ENCODE peak calls at places on chromosomes 13 and 19, in seven cellular contexts. R is chondrocyte; Q is NCI-H2081 treated with DMSO at 0.1 percent for 48 hours; G is M059J; W is heart left ventricle; Z is stimulated activated CD4-positive, alpha-beta T cell treated with anti-CD3 and anti-CD28 coated beads, Interleukin-1b, Interleukin-23, amount 100 ng/mL, for 1 hour; I is HAP-1. C is an unnamed sample.

GRCh38 chr19:18776288-18776594 is 14.9 kb downstream of the COMP start:
- DNase-seq in Z (no peak), G (peak; percentile 77), R (no peak), Q (no peak), W (no peak), I (no peak), C (peak; percentile 50)

GRCh38 chr19:41264581-41265375 is 606 bp downstream of the HNRNPUL1 start:
- DNase-seq in I (peak; percentile 38), R (no peak), G (peak; percentile 68), Q (no peak), Z (no peak), W (peak; percentile 64), C (peak; percentile 53)

GRCh38 chr19:39802958-39803357 is 24.3 kb downstream of the LEUTX start:
- DNase-seq in Q (no peak), I (no peak), G (no peak), Z (no peak), R (no peak), W (no peak), C (no peak)

GRCh38 chr13:97212540-97213146 is 9.5 kb upstream of the MBNL2 start:
- DNase-seq in G (peak; percentile 56), R (no peak), Q (no peak), I (no peak), W (no peak), Z (no peak), C (no peak)

GRCh38 chr19:34066007-34066656 is 106.2 kb upstream of the LSM14A start:
- DNase-seq in I (no peak), Z (no peak), G (peak; percentile 19), R (no peak), Q (no peak), W (no peak), C (peak; percentile 7)

GRCh38 chr13:114230117-114230516 is 4.6 kb upstream of the CDC16 start:
- DNase-seq in Z (no peak), R (no peak), G (no peak), Q (no peak), W (no peak), I (no peak), C (no peak)

GRCh38 chr19:2171349-2172145 is 7.8 kb downstream of the DOT1L start:
- DNase-seq in W (peak; percentile 56), G (no peak), Q (no peak), I (no peak), Z (peak; percentile 46), R (no peak), C (peak; percentile 71)

GRCh38 chr19:4365791-4366665 is 22.7 kb downstream of the MPND start:
- DNase-seq in W (no peak), G (no peak), Q (no peak), I (no peak), Z (no peak), R (peak; percentile 68), C (no peak)

GRCh38 chr13:72290962-72291681 is 424.1 kb upstream of the DACH1 start:
- DNase-seq in G (peak; percentile 95), W (no peak), R (no peak), Q (no peak), Z (no peak), I (no peak), C (peak; percentile 19)

GRCh38 chr13:108812165-108812564 is 182.8 kb downstream of the MYO16 start:
- DNase-seq in R (no peak), W (no peak), Q (no peak), G (no peak), Z (no peak), I (no peak), C (no peak)

GRCh38 chr13:101576977-101577376 is 124.5 kb downstream of the ITGBL1 start:
- DNase-seq in Z (no peak), I (no peak), Q (no peak), G (peak; percentile 31), W (no peak), R (no peak), C (no peak)

GRCh38 chr19:56333506-56333905 is 18.9 kb upstream of the ZSCAN5A start:
- DNase-seq in G (peak; percentile 51), Z (no peak), Q (no peak), R (no peak), W (no peak), I (peak; percentile 29), C (peak; percentile 13)

GRCh38 chr19:58577581-58578429 is 4.7 kb upstream of the MZF1 start:
- DNase-seq in I (no peak), W (peak; percentile 14), R (peak; percentile 42), Q (no peak), G (no peak), Z (no peak), C (no peak)

GRCh38 chr13:75263741-75264407 is 218.1 kb downstream of the TBC1D4 start:
- DNase-seq in W (no peak), I (no peak), R (no peak), Z (no peak), Q (no peak), G (peak; percentile 85), C (peak; percentile 6)

GRCh38 chr13:49858183-49858856 is 65.8 kb upstream of the KPNA3 start:
- DNase-seq in Z (no peak), Q (no peak), G (peak; percentile 91), W (no peak), I (no peak), R (no peak), C (no peak)

GRCh38 chr19:46351241-46352041 is 4.6 kb downstream of the PPP5C start:
- DNase-seq in Q (no peak), R (no peak), G (peak; percentile 42), W (no peak), I (no peak), Z (no peak), C (peak; percentile 77)

GRCh38 chr19:55228015-55228391 is 560 bp downstream of the TMEM86B start:
- DNase-seq in Q (no peak), I (no peak), R (no peak), Z (no peak), G (no peak), W (peak; percentile 68), C (peak; percentile 79)

GRCh38 chr19:29978139-29978538 is 36.1 kb downstream of the URI1 start:
- DNase-seq in R (no peak), W (no peak), Q (no peak), I (no peak), Z (no peak), G (no peak), C (no peak)

GRCh38 chr19:17429661-17430101 is 9.8 kb downstream of the MVB12A start:
- DNase-seq in Q (no peak), R (no peak), Z (no peak), I (no peak), W (no peak), G (no peak), C (no peak)

GRCh38 chr19:18672606-18673337 is 10.7 kb upstream of the CRTC1 start:
- DNase-seq in R (no peak), G (peak; percentile 20), Q (no peak), I (no peak), Z (no peak), W (no peak), C (no peak)

GRCh38 chr13:73225983-73226382 is 167.2 kb downstream of the KLF5 start:
- DNase-seq in Q (no peak), I (no peak), W (no peak), Z (no peak), G (no peak), R (no peak), C (no peak)

GRCh38 chr19:34983786-34984185 is 16.3 kb upstream of the GRAMD1A start:
- DNase-seq in R (no peak), W (no peak), G (no peak), Z (no peak), Q (no peak), I (no peak), C (no peak)

GRCh38 chr19:6402058-6402457 is 9.1 kb upstream of the GTF2F1 start:
- DNase-seq in Z (no peak), I (no peak), W (no peak), R (no peak), G (no peak), Q (no peak), C (no peak)

GRCh38 chr19:44653977-44654784 is 10.5 kb downstream of the PVR start:
- DNase-seq in Q (no peak), W (peak; percentile 75), Z (peak; percentile 27), G (peak; percentile 46), I (no peak), R (no peak), C (peak; percentile 68)

GRCh38 chr13:22980936-22981335 is 199.8 kb upstream of the SGCG start:
- DNase-seq in R (no peak), W (no peak), G (no peak), Z (no peak), Q (no peak), I (no peak), C (no peak)

GRCh38 chr19:4059931-4060620 is 6.6 kb downstream of the ZBTB7A start:
- DNase-seq in R (no peak), G (no peak), Q (no peak), Z (no peak), W (peak; percentile 81), I (no peak), C (no peak)

GRCh38 chr19:48900477-48901452 is 653 bp downstream of the NUCB1 start:
- DNase-seq in G (peak; percentile 46), Z (no peak), I (peak; percentile 34), R (no peak), Q (no peak), W (no peak), C (no peak)

GRCh38 chr13:25252229-25252628 is 35.1 kb downstream of the MTMR6 start:
- DNase-seq in I (no peak), W (no peak), R (no peak), G (no peak), Q (no peak), Z (no peak), C (no peak)

GRCh38 chr19:46371371-46371901 is 24.5 kb downstream of the PPP5C start:
- DNase-seq in G (no peak), Q (no peak), W (no peak), R (peak; percentile 41), I (no peak), Z (no peak), C (no peak)

GRCh38 chr13:94419304-94419943 is 60.1 kb downstream of the DCT start:
- DNase-seq in Z (no peak), G (peak; percentile 3), Q (no peak), W (no peak), R (no peak), I (no peak), C (peak; percentile 82)

GRCh38 chr19:32543107-32543900 is 37.7 kb upstream of the PDCD5 start:
- DNase-seq in G (peak; percentile 94), R (no peak), Q (no peak), I (no peak), Z (no peak), W (no peak), C (no peak)